ENCODE peak calls at places on chromosomes 6 and 20, in four cellular contexts. One of them, this sample, is unnamed.

GRCh38 chr6:123089223-123089622 is 93.2 kb downstream of the CLVS2 start:
- DNase-seq in NCI-H187 treated with DMSO at 0.1 percent for 48 hours: no peak
- DNase-seq in NCI-H460: no peak
- DNase-seq in nucleus accumbens: no peak
- DNase-seq in this sample: no peak

GRCh38 chr6:134317471-134318131 is at the start of gene SGK1:
- DNase-seq in NCI-H187 treated with DMSO at 0.1 percent for 48 hours: no peak
- DNase-seq in NCI-H460: no peak
- DNase-seq in nucleus accumbens: peak; percentile 61
- DNase-seq in this sample: peak; percentile 26

GRCh38 chr20:44154521-44155001 is 32.4 kb downstream of the JPH2 start:
- DNase-seq in NCI-H187 treated with DMSO at 0.1 percent for 48 hours: no peak
- DNase-seq in NCI-H460: no peak
- DNase-seq in nucleus accumbens: no peak
- DNase-seq in this sample: no peak

GRCh38 chr6:15129872-15130271 is 116.0 kb upstream of the JARID2 start:
- DNase-seq in NCI-H187 treated with DMSO at 0.1 percent for 48 hours: no peak
- DNase-seq in NCI-H460: no peak
- DNase-seq in nucleus accumbens: no peak
- DNase-seq in this sample: no peak

GRCh38 chr20:64203037-64203777 is 39.0 kb downstream of the MYT1 start:
- DNase-seq in NCI-H187 treated with DMSO at 0.1 percent for 48 hours: no peak
- DNase-seq in NCI-H460: no peak
- DNase-seq in nucleus accumbens: no peak
- DNase-seq in this sample: no peak

GRCh38 chr6:133505680-133506079 is 264.5 kb downstream of the EYA4 start:
- DNase-seq in NCI-H187 treated with DMSO at 0.1 percent for 48 hours: no peak
- DNase-seq in NCI-H460: no peak
- DNase-seq in nucleus accumbens: no peak
- DNase-seq in this sample: no peak

GRCh38 chr6:32110632-32111031 is 1.5 kb upstream of the TNXB start:
- DNase-seq in NCI-H187 treated with DMSO at 0.1 percent for 48 hours: no peak
- DNase-seq in NCI-H460: no peak
- DNase-seq in nucleus accumbens: no peak
- DNase-seq in this sample: no peak

GRCh38 chr6:32830017-32830416 is 8.5 kb downstream of the TAP2 start:
- DNase-seq in NCI-H187 treated with DMSO at 0.1 percent for 48 hours: no peak
- DNase-seq in NCI-H460: no peak
- DNase-seq in nucleus accumbens: no peak
- DNase-seq in this sample: no peak

GRCh38 chr6:140029551-140029950 is 655.1 kb upstream of the CITED2 start:
- DNase-seq in NCI-H187 treated with DMSO at 0.1 percent for 48 hours: no peak
- DNase-seq in NCI-H460: no peak
- DNase-seq in nucleus accumbens: no peak
- DNase-seq in this sample: no peak

GRCh38 chr6:159193923-159194322 is 24.7 kb downstream of the FNDC1 start:
- DNase-seq in NCI-H187 treated with DMSO at 0.1 percent for 48 hours: no peak
- DNase-seq in NCI-H460: no peak
- DNase-seq in nucleus accumbens: no peak
- DNase-seq in this sample: no peak

GRCh38 chr20:33672426-33673114 is 1.7 kb downstream of the NECAB3 start:
- DNase-seq in NCI-H187 treated with DMSO at 0.1 percent for 48 hours: no peak
- DNase-seq in NCI-H460: no peak
- DNase-seq in nucleus accumbens: no peak
- DNase-seq in this sample: no peak

GRCh38 chr6:157021267-157022021 is 244.3 kb downstream of the ARID1B start:
- DNase-seq in NCI-H187 treated with DMSO at 0.1 percent for 48 hours: no peak
- DNase-seq in NCI-H460: peak; percentile 75
- DNase-seq in nucleus accumbens: peak; percentile 83
- DNase-seq in this sample: peak; percentile 90

GRCh38 chr20:25394276-25394675 is 3.6 kb upstream of the ABHD12 start:
- DNase-seq in NCI-H187 treated with DMSO at 0.1 percent for 48 hours: no peak
- DNase-seq in NCI-H460: no peak
- DNase-seq in nucleus accumbens: no peak
- DNase-seq in this sample: no peak

GRCh38 chr6:38570750-38571149 is 69.0 kb downstream of the BTBD9 start:
- DNase-seq in NCI-H187 treated with DMSO at 0.1 percent for 48 hours: no peak
- DNase-seq in NCI-H460: no peak
- DNase-seq in nucleus accumbens: no peak
- DNase-seq in this sample: no peak

GRCh38 chr20:53195882-53196610 is 223.9 kb downstream of the TSHZ2 start:
- DNase-seq in NCI-H187 treated with DMSO at 0.1 percent for 48 hours: no peak
- DNase-seq in NCI-H460: no peak
- DNase-seq in nucleus accumbens: no peak
- DNase-seq in this sample: no peak

GRCh38 chr20:5178046-5178445 is 51.2 kb downstream of the CDS2 start:
- DNase-seq in NCI-H187 treated with DMSO at 0.1 percent for 48 hours: no peak
- DNase-seq in NCI-H460: no peak
- DNase-seq in nucleus accumbens: no peak
- DNase-seq in this sample: no peak

GRCh38 chr6:162706236-162706635 is 21.3 kb downstream of the PRKN start:
- DNase-seq in NCI-H187 treated with DMSO at 0.1 percent for 48 hours: no peak
- DNase-seq in NCI-H460: no peak
- DNase-seq in nucleus accumbens: no peak
- DNase-seq in this sample: peak; percentile 30

GRCh38 chr6:128509709-128510108 is 10.7 kb downstream of the PTPRK start:
- DNase-seq in NCI-H187 treated with DMSO at 0.1 percent for 48 hours: no peak
- DNase-seq in NCI-H460: no peak
- DNase-seq in nucleus accumbens: no peak
- DNase-seq in this sample: no peak

GRCh38 chr6:161303628-161304340 is 29.9 kb upstream of the AGPAT4 start:
- DNase-seq in NCI-H187 treated with DMSO at 0.1 percent for 48 hours: no peak
- DNase-seq in NCI-H460: no peak
- DNase-seq in nucleus accumbens: no peak
- DNase-seq in this sample: no peak

GRCh38 chr6:139029470-139030210 is 1.1 kb downstream of the ABRACL start:
- DNase-seq in NCI-H187 treated with DMSO at 0.1 percent for 48 hours: no peak
- DNase-seq in NCI-H460: no peak
- DNase-seq in nucleus accumbens: no peak
- DNase-seq in this sample: no peak

GRCh38 chr6:126033696-126034095 is 47.4 kb downstream of the TRMT11 start:
- DNase-seq in NCI-H187 treated with DMSO at 0.1 percent for 48 hours: no peak
- DNase-seq in NCI-H460: peak; percentile 44
- DNase-seq in nucleus accumbens: no peak
- DNase-seq in this sample: peak; percentile 4

GRCh38 chr6:105988321-105988720 is 97.8 kb upstream of the PRDM1 start:
- DNase-seq in NCI-H187 treated with DMSO at 0.1 percent for 48 hours: no peak
- DNase-seq in NCI-H460: no peak
- DNase-seq in nucleus accumbens: no peak
- DNase-seq in this sample: no peak

GRCh38 chr6:119524410-119524809 is 174.8 kb upstream of the MAN1A1 start:
- DNase-seq in NCI-H187 treated with DMSO at 0.1 percent for 48 hours: no peak
- DNase-seq in NCI-H460: no peak
- DNase-seq in nucleus accumbens: no peak
- DNase-seq in this sample: no peak

GRCh38 chr6:1884313-1884712 is 274.6 kb downstream of the FOXC1 start:
- DNase-seq in NCI-H187 treated with DMSO at 0.1 percent for 48 hours: no peak
- DNase-seq in NCI-H460: no peak
- DNase-seq in nucleus accumbens: no peak
- DNase-seq in this sample: no peak

GRCh38 chr6:122068291-122068769 is 331.1 kb upstream of the HSF2 start:
- DNase-seq in NCI-H187 treated with DMSO at 0.1 percent for 48 hours: no peak
- DNase-seq in NCI-H460: no peak
- DNase-seq in nucleus accumbens: no peak
- DNase-seq in this sample: no peak

GRCh38 chr20:44429419-44430269 is 46.0 kb upstream of the TTPAL start:
- DNase-seq in NCI-H187 treated with DMSO at 0.1 percent for 48 hours: no peak
- DNase-seq in NCI-H460: no peak
- DNase-seq in nucleus accumbens: no peak
- DNase-seq in this sample: no peak

GRCh38 chr6:10425177-10425972 is 10.5 kb upstream of the TFAP2A start:
- DNase-seq in NCI-H187 treated with DMSO at 0.1 percent for 48 hours: no peak
- DNase-seq in NCI-H460: no peak
- DNase-seq in nucleus accumbens: no peak
- DNase-seq in this sample: no peak

GRCh38 chr6:167565884-167566491 is 241.1 kb downstream of the TTLL2 start:
- DNase-seq in NCI-H187 treated with DMSO at 0.1 percent for 48 hours: no peak
- DNase-seq in NCI-H460: no peak
- DNase-seq in nucleus accumbens: no peak
- DNase-seq in this sample: no peak